ENCODE peak calls at places on chromosomes 1 and 21, in ten cellular contexts. R is GM23338; Z is activated CD8-positive, alpha-beta T cell treated with anti-CD3 and anti-CD28 coated beads for 36 hours; Y is A549; F is GM20000; D is lower lobe of right lung; Q is prostate gland; B is fibroblast of lung; K is brain microvascular endothelial cell; M is DND-41. I is an unnamed sample.

GRCh38 chr1:197140123-197140522 is 6.3 kb downstream of the ASPM start:
- DNase-seq in Q (no peak), K (peak; percentile 11), R (no peak), F (no peak), Y (no peak), Z (no peak), B (peak; percentile 65), D (no peak), M (no peak), I (no peak)

GRCh38 chr1:94319319-94320180 is 82.2 kb upstream of the ARHGAP29 start:
- DNase-seq in B (no peak), Z (no peak), Y (no peak), Q (no peak), K (no peak), F (no peak), D (no peak), M (no peak), R (no peak), I (no peak)

GRCh38 chr1:1752671-1753606 is 25.3 kb downstream of the NADK start:
- DNase-seq in Y (no peak), D (no peak), F (no peak), R (peak; percentile 19), M (no peak), Q (no peak), K (no peak), Z (no peak), B (no peak), I (no peak)

GRCh38 chr1:175882192-175882591 is 138.8 kb upstream of the TNR start:
- DNase-seq in M (no peak), F (no peak), B (no peak), Z (no peak), Y (no peak), D (no peak), Q (no peak), K (no peak), R (no peak), I (no peak)

GRCh38 chr1:20574686-20575543 is 14.0 kb upstream of the CDA start:
- DNase-seq in F (peak; percentile 83), R (peak; percentile 95), K (peak; percentile 68), Q (peak; percentile 57), Y (peak; percentile 80), Z (peak; percentile 85), D (peak; percentile 89), M (peak; percentile 68), B (peak; percentile 76), I (peak; percentile 52)

GRCh38 chr1:150563340-150564038 is 14.3 kb downstream of the ADAMTSL4 start:
- DNase-seq in R (no peak), D (peak; percentile 82), M (no peak), Q (peak; percentile 75), B (no peak), Z (peak; percentile 64), K (no peak), F (no peak), Y (no peak), I (peak; percentile 81)

GRCh38 chr1:169041371-169041770 is 65.1 kb upstream of the ATP1B1 start:
- DNase-seq in Y (no peak), Z (no peak), K (no peak), B (no peak), F (no peak), D (no peak), M (no peak), Q (no peak), R (no peak), I (no peak)

GRCh38 chr1:31734582-31735107 is 29.5 kb downstream of the ADGRB2 start:
- DNase-seq in Q (no peak), M (no peak), B (no peak), D (no peak), Z (no peak), F (no peak), K (no peak), R (no peak), Y (no peak), I (no peak)

GRCh38 chr1:106266786-106267185 is 789.7 kb upstream of the PRMT6 start:
- DNase-seq in M (no peak), B (no peak), Y (no peak), R (no peak), Z (no peak), D (no peak), Q (no peak), K (no peak), F (no peak), I (no peak)

GRCh38 chr21:39575778-39576177 is 37.0 kb upstream of the B3GALT5 start:
- DNase-seq in R (no peak), F (no peak), Y (no peak), D (no peak), M (no peak), Q (no peak), Z (no peak), K (no peak), B (no peak), I (no peak)

GRCh38 chr21:37877888-37878684 is 38.2 kb downstream of the KCNJ6 start:
- DNase-seq in Z (no peak), D (no peak), K (no peak), F (no peak), M (no peak), Y (no peak), R (no peak), B (no peak), Q (no peak), I (no peak)

GRCh38 chr1:34898220-34898820 is 31.1 kb downstream of the DLGAP3 start:
- DNase-seq in Z (no peak), B (no peak), Q (no peak), Y (no peak), D (no peak), M (no peak), F (no peak), R (no peak), K (no peak), I (no peak)

GRCh38 chr1:220544901-220545303 is 17.0 kb downstream of the MARK1 start:
- DNase-seq in D (no peak), Z (no peak), Y (no peak), Q (no peak), R (peak; percentile 67), K (no peak), B (peak; percentile 22), M (no peak), F (no peak), I (peak; percentile 1)

GRCh38 chr1:15088146-15089025 is 65.2 kb upstream of the TMEM51 start:
- DNase-seq in M (no peak), D (no peak), Q (no peak), R (no peak), B (peak; percentile 61), F (no peak), Y (no peak), Z (no peak), K (no peak), I (no peak)

DNA sequence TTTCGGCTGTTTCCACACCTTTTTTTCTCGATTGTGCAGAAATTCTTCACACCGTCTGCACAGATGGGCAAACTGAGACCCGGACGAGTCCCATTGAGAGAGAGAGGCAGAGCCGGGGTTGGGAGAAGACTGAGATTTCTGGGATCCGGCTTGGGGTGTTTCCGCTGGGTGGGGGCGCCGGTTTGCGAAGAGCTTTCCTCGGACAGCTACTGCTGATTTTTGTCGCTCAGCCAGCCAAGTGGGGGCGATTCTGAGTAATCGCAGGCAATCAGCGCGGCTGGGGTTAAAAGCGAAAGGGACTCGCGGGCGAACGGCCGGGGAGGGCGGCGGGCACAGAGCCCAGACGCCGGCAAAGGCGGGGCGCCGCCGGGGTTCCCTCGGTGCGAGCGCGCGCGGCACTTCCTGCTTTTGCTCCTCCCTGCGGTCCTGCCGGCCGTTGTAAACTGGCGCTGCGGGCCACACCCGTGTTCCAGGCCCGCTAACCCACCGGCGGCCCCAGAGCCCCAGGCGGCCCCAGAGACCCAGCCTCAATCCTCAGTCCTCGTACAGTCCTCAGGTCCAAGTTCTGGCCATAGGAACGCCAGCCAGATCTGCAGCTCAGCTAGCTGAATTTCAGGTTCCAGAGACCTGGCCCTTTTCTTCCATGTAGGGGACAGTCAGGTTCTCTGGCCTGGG is 32.4 kb upstream of the JUN start:
- DNase-seq in D (peak; percentile 97), Q (peak; percentile 88), K (peak; percentile 87), Y (peak; percentile 66), Z (peak; percentile 93), M (peak; percentile 89), R (peak; percentile 87), F (peak; percentile 93), B (peak; percentile 89), I (peak; percentile 84)
- TF ChIP-seq CTCF in D (peak; percentile 17), Q (peak; percentile 23), K (peak; percentile 24), Y (no peak), Z (no peak), M (peak; percentile 46), R (peak; percentile 24), F (no peak), B (no peak), I (peak; percentile 42)

GRCh38 chr1:153669606-153670005 is 1.2 kb downstream of the ILF2 start:
- DNase-seq in Z (no peak), M (no peak), K (no peak), Q (no peak), R (no peak), D (peak; percentile 6), B (no peak), F (no peak), Y (no peak), I (no peak)

GRCh38 chr1:153670257-153670858 is 435 bp downstream of the ILF2 start:
- DNase-seq in Z (peak; percentile 42), Y (no peak), K (no peak), B (no peak), F (no peak), Q (no peak), R (no peak), D (peak; percentile 54), M (no peak), I (no peak)

GRCh38 chr1:153667439-153667838 is 3.4 kb downstream of the ILF2 start:
- DNase-seq in Q (no peak), Z (no peak), F (no peak), R (no peak), Y (no peak), D (no peak), B (no peak), K (no peak), M (no peak), I (no peak)

GRCh38 chr1:153670859-153671622 is at the start of gene ILF2:
- DNase-seq in Q (peak; percentile 98), Y (peak; percentile 100), D (peak; percentile 96), K (peak; percentile 100), R (peak; percentile 100), M (peak; percentile 99), F (peak; percentile 96), B (peak; percentile 100), Z (peak; percentile 99), I (peak; percentile 100)
- TF ChIP-seq CTCF in Q (peak; percentile 34), Y (peak; percentile 49), D (peak; percentile 37), K (no peak), R (peak; percentile 16), M (peak; percentile 46), F (peak; percentile 19), B (peak; percentile 17), Z (no peak), I (peak; percentile 69)

DNA sequence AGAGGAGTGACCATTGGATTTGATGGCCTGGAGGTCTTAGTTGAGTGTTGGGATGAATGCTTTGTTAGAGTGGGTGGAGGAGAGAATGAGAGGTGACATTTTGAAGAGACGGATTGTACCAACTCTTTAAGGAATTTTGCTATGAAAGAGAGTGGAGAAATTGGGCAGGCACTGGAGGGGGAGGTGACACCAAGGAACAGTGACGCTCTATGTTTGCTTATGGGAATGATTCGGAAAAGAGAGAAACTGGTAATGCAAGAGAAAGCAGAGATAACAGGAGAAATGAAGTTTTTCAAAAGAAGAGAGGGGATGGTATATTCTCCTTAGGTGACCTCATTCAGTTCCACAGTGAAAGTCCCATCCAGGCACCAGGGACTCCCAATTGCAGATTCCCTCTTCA is 24.5 kb upstream of the PADI2 start:
- DNase-seq in F (no peak), B (no peak), Q (no peak), Y (no peak), D (no peak), M (no peak), K (no peak), R (no peak), Z (no peak), I (no peak)
- TF ChIP-seq CTCF in F (no peak), B (no peak), Q (no peak), Y (no peak), D (no peak), M (no peak), K (no peak), R (no peak), Z (no peak), I (no peak)

GRCh38 chr1:30684881-30685795 is 38.2 kb downstream of the MATN1 start:
- DNase-seq in F (no peak), B (no peak), Y (peak; percentile 43), Z (peak; percentile 31), R (peak; percentile 99), M (no peak), D (peak; percentile 81), K (no peak), Q (peak; percentile 79), I (no peak)
- TF ChIP-seq CTCF in F (no peak), B (no peak), Y (no peak), Z (no peak), R (peak; percentile 59), M (no peak), D (no peak), K (no peak), Q (no peak), I (no peak)